ENCODE peak calls at places on chromosomes 1 and 21, in five cellular contexts. V is HepG2, C is IMR-90, U is K562, H is GM12878. G is an unnamed sample.
A peak's percentile ranks its signal among the peaks of the same experiment; 100 is the strongest.

GRCh38 chr1:157575744-157576143 is 22.1 kb downstream of the FCRL4 start:
- DNase-seq in U (no peak), C (no peak), H (no peak), V (no peak), G (no peak)

GRCh38 chr1:65596768-65597167 is 176.3 kb downstream of the LEPR start:
- DNase-seq in H (no peak), V (no peak), U (no peak), C (no peak), G (no peak)

GRCh38 chr21:31370893-31371652 is 27.0 kb upstream of the TIAM1 start:
- DNase-seq in V (no peak), H (no peak), U (no peak), C (peak; percentile 53), G (no peak)

GRCh38 chr1:206486995-206487788 is 16.9 kb downstream of the IKBKE start:
- DNase-seq in V (no peak), U (no peak), C (no peak), H (no peak), G (no peak)

GRCh38 chr1:232657426-232657825 is 27.5 kb upstream of the SIPA1L2 start:
- DNase-seq in H (no peak), C (no peak), U (no peak), V (no peak), G (no peak)

GRCh38 chr1:234135501-234135900 is 231.0 kb downstream of the SLC35F3 start:
- DNase-seq in U (no peak), C (no peak), V (no peak), H (no peak), G (no peak)

GRCh38 chr1:243213045-243213787 is 41.9 kb downstream of the CEP170 start:
- DNase-seq in H (no peak), C (peak; percentile 77), U (no peak), V (no peak), G (no peak)

GRCh38 chr1:27505420-27505680 is 15.4 kb upstream of the WASF2 start:
- DNase-seq in U (no peak), C (no peak), V (no peak), H (no peak), G (no peak)

GRCh38 chr1:213692236-213692831 is 295.4 kb upstream of the PROX1 start:
- DNase-seq in C (no peak), U (no peak), V (no peak), H (no peak), G (no peak)

GRCh38 chr1:158121604-158122254 is 59.0 kb upstream of the CD1D start:
- DNase-seq in V (peak; percentile 25), C (peak; percentile 46), U (peak; percentile 42), H (no peak), G (peak; percentile 65)

GRCh38 chr1:6554907-6555778 is at the start of gene TAS1R1:
- DNase-seq in V (no peak), H (no peak), U (no peak), C (no peak), G (no peak)

GRCh38 chr1:166235728-166236127 is 68.9 kb upstream of the FAM78B start:
- DNase-seq in V (no peak), C (no peak), U (no peak), H (no peak), G (no peak)

GRCh38 chr1:118900643-118901440 is 87.3 kb downstream of the TBX15 start:
- DNase-seq in U (no peak), C (no peak), H (no peak), V (no peak), G (no peak)

GRCh38 chr1:36879613-36880012 is 154.7 kb downstream of the GRIK3 start:
- DNase-seq in U (no peak), V (no peak), C (no peak), H (no peak), G (no peak)

GRCh38 chr21:25626752-25627151 is 12.3 kb upstream of the JAM2 start:
- DNase-seq in U (no peak), H (no peak), C (no peak), V (no peak), G (no peak)

GRCh38 chr1:1122981-1123480 is 7.1 kb upstream of the C1orf159 start:
- DNase-seq in C (no peak), V (peak; percentile 74), U (no peak), H (no peak), G (peak; percentile 18)

GRCh38 chr21:42360317-42360716 is 6.0 kb downstream of the TFF1 start:
- DNase-seq in U (peak; percentile 55), C (no peak), H (no peak), V (peak; percentile 24), G (no peak)

GRCh38 chr1:239185245-239185619 is 201.1 kb upstream of the CHRM3 start:
- DNase-seq in U (no peak), C (no peak), H (no peak), V (no peak), G (no peak)

GRCh38 chr1:111361761-111362160 is 65.8 kb downstream of the OVGP1 start:
- DNase-seq in C (no peak), H (no peak), V (no peak), U (no peak), G (no peak)

GRCh38 chr1:179016694-179017382 is 8.9 kb upstream of the FAM20B start:
- DNase-seq in H (no peak), C (peak; percentile 82), V (peak; percentile 89), U (peak; percentile 87), G (peak; percentile 85)

GRCh38 chr1:220751130-220751529 is 3.0 kb downstream of the MTARC2 start:
- DNase-seq in V (no peak), U (no peak), H (no peak), C (no peak), G (no peak)

GRCh38 chr1:63813829-63814277 is 40.0 kb downstream of the ROR1 start:
- DNase-seq in V (no peak), U (no peak), H (no peak), C (peak; percentile 70), G (no peak)

GRCh38 chr1:38576241-38576640 is 283.3 kb downstream of the RRAGC start:
- DNase-seq in V (no peak), U (no peak), H (no peak), C (no peak), G (no peak)

GRCh38 chr21:38140192-38140905 is 116.4 kb upstream of the KCNJ15 start:
- DNase-seq in V (no peak), H (no peak), C (peak; percentile 25), U (no peak), G (peak; percentile 17)

GRCh38 chr1:209879539-209879938 is 51.8 kb downstream of the UTP25 start:
- DNase-seq in U (no peak), V (peak; percentile 2), C (no peak), H (no peak), G (peak; percentile 17)

GRCh38 chr21:26969971-26970725 is 3.3 kb upstream of the ADAMTS5 start:
- DNase-seq in H (no peak), V (no peak), C (peak; percentile 22), U (no peak), G (no peak)

GRCh38 chr1:160907976-160908375 is 23.0 kb upstream of the ITLN1 start:
- DNase-seq in H (no peak), U (no peak), V (no peak), C (no peak), G (no peak)

GRCh38 chr1:229572286-229572685 is 13.8 kb upstream of the ABCB10 start:
- DNase-seq in U (no peak), H (no peak), C (no peak), V (peak; percentile 12), G (no peak)

GRCh38 chr1:67332653-67333529 is 25.2 kb downstream of the IL12RB2 start:
- DNase-seq in H (peak; percentile 91), V (no peak), U (no peak), C (no peak), G (no peak)

GRCh38 chr1:36446780-36447179 is 3.5 kb downstream of the OSCP1 start:
- DNase-seq in U (no peak), H (no peak), C (no peak), V (no peak), G (no peak)

GRCh38 chr1:43311521-43311920 is 10.7 kb downstream of the TIE1 start:
- DNase-seq in H (no peak), U (no peak), C (no peak), V (no peak), G (no peak)

GRCh38 chr1:212228591-212229119 is 56.6 kb upstream of the PPP2R5A start:
- DNase-seq in C (no peak), H (no peak), U (no peak), V (peak; percentile 80), G (peak; percentile 43)

GRCh38 chr1:204336642-204337041 is 23.1 kb downstream of the PLEKHA6 start:
- DNase-seq in V (no peak), U (no peak), H (no peak), C (no peak), G (no peak)
- H3K27ac ChIP-seq in V (no peak overlapping the region), U (no peak overlapping the region), H (no peak overlapping the region), C (no peak overlapping the region), G (no peak overlapping the region)

DNA sequence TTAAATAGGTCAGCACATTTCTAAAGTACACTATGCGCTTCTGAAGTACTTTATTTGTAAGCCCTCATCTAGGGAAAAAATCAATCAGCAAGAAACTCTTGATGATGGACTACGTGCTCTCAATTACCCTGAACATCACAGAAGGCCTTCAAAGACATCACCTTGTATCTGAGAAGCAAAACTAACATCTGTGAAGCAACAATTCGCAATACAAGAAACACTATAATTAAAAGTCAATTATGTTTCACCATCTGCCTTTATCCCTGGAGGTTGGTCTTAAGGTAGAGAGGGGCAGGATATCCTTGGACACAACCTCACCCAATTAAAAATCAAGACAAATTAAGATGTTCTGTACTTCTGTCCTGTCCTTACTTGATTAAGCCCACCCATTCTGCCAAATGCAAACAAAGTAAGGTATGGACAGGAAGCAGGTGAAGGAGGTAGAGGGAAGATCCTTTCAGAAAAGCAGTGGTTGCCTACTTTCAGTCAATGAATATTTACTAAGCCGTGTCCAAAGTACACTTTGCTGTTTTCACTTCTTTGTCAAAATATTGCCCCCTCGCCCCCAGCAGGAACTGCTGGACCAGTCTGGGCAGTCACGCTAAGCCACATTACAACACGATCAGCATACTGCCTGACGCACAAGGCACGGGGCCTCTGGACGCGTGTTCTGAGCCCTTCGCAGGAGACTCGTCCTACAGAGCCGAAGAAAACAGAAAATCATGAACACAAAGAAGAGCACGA is 889 bp downstream of the SLC19A2 start:
- DNase-seq in C (peak; percentile 82), U (no peak), H (no peak), V (peak; percentile 85), G (peak; percentile 56)
- TF ChIP-seq BHLHE40 in C (peak; percentile 83), U (no peak), H (peak; percentile 42), V (peak; percentile 39), G (no peak)

DNA sequence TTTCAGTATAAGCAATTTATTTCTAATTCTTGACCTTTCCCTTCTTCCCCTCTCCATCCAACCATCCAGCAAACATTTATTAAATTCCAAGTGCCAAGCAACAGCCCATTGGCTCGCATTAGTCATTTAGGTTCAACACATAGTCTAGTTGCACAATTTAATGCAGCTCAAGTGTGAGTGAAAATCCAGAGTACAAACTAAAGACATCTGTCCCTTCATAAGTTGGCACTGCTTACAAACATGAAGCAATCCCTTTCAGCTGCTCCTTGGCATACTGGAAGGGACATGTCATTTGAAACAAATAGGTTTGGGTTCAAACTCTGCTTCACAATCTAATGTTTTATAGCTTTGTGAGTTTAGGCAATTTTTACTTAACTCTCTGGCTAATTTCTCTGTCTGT is 10.6 kb downstream of the CASQ2 start:
- DNase-seq in C (no peak), U (no peak), H (no peak), V (no peak), G (no peak)
- H3K27ac ChIP-seq in C (no peak overlapping the region), U (no peak overlapping the region), H (no peak overlapping the region), V (no peak overlapping the region), G (no peak overlapping the region)

DNA sequence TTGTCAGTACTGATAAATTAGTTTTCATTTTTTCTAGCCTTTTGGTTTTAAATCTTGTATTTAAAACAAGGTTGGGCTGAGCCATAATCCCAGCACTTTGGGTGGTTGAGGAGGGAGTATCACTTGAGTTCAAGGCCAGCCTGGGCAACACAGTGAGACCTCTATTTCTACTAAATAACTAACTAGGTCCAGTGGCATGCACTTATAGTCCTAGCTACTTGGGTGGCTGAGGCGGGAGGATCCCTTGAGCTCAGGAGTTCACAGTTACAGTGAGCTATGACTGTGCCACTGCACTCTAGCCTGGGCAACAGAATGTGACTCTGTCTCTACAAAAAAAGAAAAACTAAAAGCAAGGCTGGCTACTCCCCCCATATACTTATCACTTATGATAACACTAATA is 21.5 kb upstream of the TTC39A start:
- DNase-seq in V (no peak), U (no peak), C (no peak), H (no peak), G (no peak)
- TF ChIP-seq BHLHE40 in V (no peak), U (no peak), C (no peak), H (no peak), G (no peak)

G was measured in A549.